ENCODE peak calls at places on chromosomes 6 and 20, in four cellular contexts. M is Calu3, B is fibroblast of the conjunctiva, J is NCI-H1417. S is an unnamed sample.
A peak's percentile ranks its signal among the peaks of the same experiment; 100 is the strongest.

GRCh38 chr6:11853678-11854417 is 75.2 kb upstream of the ADTRP start:
- DNase-seq in B (no peak), M (no peak), J (no peak), S (no peak)

GRCh38 chr6:53066059-53066406 is 829 bp downstream of the FBXO9 start:
- DNase-seq in M (peak; percentile 13), B (no peak), J (no peak), S (peak; percentile 71)

GRCh38 chr6:116251568-116252384 is 2.1 kb downstream of the TSPYL4 start:
- DNase-seq in B (no peak), M (no peak), J (no peak), S (peak; percentile 69)

GRCh38 chr20:54123587-54124180 is 50.1 kb downstream of the CYP24A1 start:
- DNase-seq in M (peak; percentile 99), B (peak; percentile 38), J (peak; percentile 67), S (peak; percentile 97)

GRCh38 chr6:169725270-169726048 is 1.2 kb upstream of the PHF10 start:
- DNase-seq in J (no peak), M (peak; percentile 55), B (peak; percentile 27), S (peak; percentile 82)

GRCh38 chr20:58829531-58829941 is 21.2 kb downstream of the GNAS-AS1 start:
- DNase-seq in M (no peak), B (peak; percentile 8), J (no peak), S (no peak)

GRCh38 chr20:61449916-61450315 is 197.9 kb downstream of the CDH4 start:
- DNase-seq in J (no peak), B (no peak), M (no peak), S (no peak)

GRCh38 chr6:122222761-122223160 is 176.7 kb upstream of the HSF2 start:
- DNase-seq in B (no peak), J (no peak), M (no peak), S (no peak)

GRCh38 chr20:25368526-25368925 is 22.1 kb downstream of the ABHD12 start:
- DNase-seq in M (no peak), B (no peak), J (no peak), S (no peak)

GRCh38 chr6:6074190-6074589 is 67.5 kb upstream of the NRN1 start:
- DNase-seq in J (no peak), B (no peak), M (no peak), S (no peak)

GRCh38 chr20:44918342-44918741 is 8.5 kb downstream of the PABPC1L start:
- DNase-seq in M (no peak), B (no peak), J (no peak), S (no peak)

GRCh38 chr6:77010931-77011542 is 452.3 kb downstream of the HTR1B start:
- DNase-seq in B (no peak), M (no peak), J (no peak), S (peak; percentile 44)

GRCh38 chr20:23444859-23445258 is 5.4 kb downstream of the CSTL1 start:
- DNase-seq in M (no peak), B (no peak), J (no peak), S (no peak)

GRCh38 chr6:4352731-4353130 is 217.4 kb upstream of the ECI2 start:
- DNase-seq in M (no peak), B (no peak), J (no peak), S (peak; percentile 17)

GRCh38 chr6:27096834-27097511 is 150.5 kb upstream of the PRSS16 start:
- DNase-seq in B (peak; percentile 57), J (no peak), M (peak; percentile 75), S (peak; percentile 87)

GRCh38 chr20:2330090-2330695 is 34.4 kb downstream of the TGM3 start:
- DNase-seq in M (no peak), B (no peak), J (peak; percentile 83), S (no peak)

GRCh38 chr20:40284611-40285010 is 404.4 kb downstream of the MAFB start:
- DNase-seq in M (no peak), B (no peak), J (no peak), S (no peak)

GRCh38 chr6:15504581-15505350 is 158.1 kb downstream of the DTNBP1 start:
- DNase-seq in M (no peak), J (peak; percentile 40), B (peak; percentile 87), S (no peak)

GRCh38 chr6:111478749-111479148 is 4.3 kb downstream of the REV3L start:
- DNase-seq in J (peak; percentile 57), B (no peak), M (no peak), S (peak; percentile 68)

GRCh38 chr6:44192428-44193041 is 24.2 kb upstream of the MYMX start:
- DNase-seq in M (no peak), J (no peak), B (no peak), S (peak; percentile 76)

GRCh38 chr20:61387204-61387958 is 135.3 kb downstream of the CDH4 start:
- DNase-seq in J (peak; percentile 67), M (no peak), B (peak; percentile 46), S (peak; percentile 85)

GRCh38 chr20:1987826-1988225 is 6.0 kb downstream of the PDYN start:
- DNase-seq in B (no peak), J (no peak), M (no peak), S (no peak)

GRCh38 chr6:3023663-3024483 is 24.2 kb downstream of the NQO2 start:
- DNase-seq in J (peak; percentile 92), B (peak; percentile 76), M (peak; percentile 66), S (peak; percentile 88)

GRCh38 chr6:128532827-128533226 is 12.4 kb upstream of the PTPRK start:
- DNase-seq in M (no peak), J (no peak), B (no peak), S (no peak)